ENCODE peak calls at places on chromosomes 7 and 10, in ten cellular contexts. One of them, this sample, is unnamed.

GRCh38 chr7:33334349-33334748 is 205.0 kb downstream of the BBS9 start:
- DNase-seq in cardiac fibroblast: peak
- DNase-seq in esophagus squamous epithelium: no peak
- DNase-seq in epithelial cell of esophagus: peak
- DNase-seq in iPS DF 19.7: peak
- DNase-seq in stimulated activated CD4-positive, alpha-beta T cell treated with anti-CD3 and anti-CD28 coated beads, Interleukin-12 subunit alpha, Interleukin-12 subunit beta, amount 100 ng/mL, for 48 hours: no peak
- DNase-seq in glomerular endothelial cell: no peak
- DNase-seq in CD8-positive, alpha-beta T cell: no peak
- DNase-seq in SK-MEL-5: peak
- DNase-seq in natural killer cell: no peak
- DNase-seq in this sample: no peak

GRCh38 chr10:104109908-104110662 is 11.9 kb upstream of the SFR1 start:
- DNase-seq in SK-MEL-5: no peak
- DNase-seq in cardiac fibroblast: peak
- DNase-seq in stimulated activated CD4-positive, alpha-beta T cell treated with anti-CD3 and anti-CD28 coated beads, Interleukin-12 subunit alpha, Interleukin-12 subunit beta, amount 100 ng/mL, for 48 hours: no peak
- DNase-seq in CD8-positive, alpha-beta T cell: no peak
- DNase-seq in epithelial cell of esophagus: peak
- DNase-seq in iPS DF 19.7: no peak
- DNase-seq in natural killer cell: no peak
- DNase-seq in esophagus squamous epithelium: no peak
- DNase-seq in glomerular endothelial cell: no peak
- DNase-seq in this sample: no peak

GRCh38 chr7:11203688-11204087 is 230.0 kb downstream of the PHF14 start:
- DNase-seq in stimulated activated CD4-positive, alpha-beta T cell treated with anti-CD3 and anti-CD28 coated beads, Interleukin-12 subunit alpha, Interleukin-12 subunit beta, amount 100 ng/mL, for 48 hours: no peak
- DNase-seq in natural killer cell: no peak
- DNase-seq in SK-MEL-5: no peak
- DNase-seq in iPS DF 19.7: no peak
- DNase-seq in esophagus squamous epithelium: no peak
- DNase-seq in CD8-positive, alpha-beta T cell: no peak
- DNase-seq in epithelial cell of esophagus: no peak
- DNase-seq in cardiac fibroblast: no peak
- DNase-seq in glomerular endothelial cell: no peak
- DNase-seq in this sample: no peak

GRCh38 chr10:7424315-7424714 is 13.5 kb upstream of the SFMBT2 start:
- DNase-seq in glomerular endothelial cell: no peak
- DNase-seq in stimulated activated CD4-positive, alpha-beta T cell treated with anti-CD3 and anti-CD28 coated beads, Interleukin-12 subunit alpha, Interleukin-12 subunit beta, amount 100 ng/mL, for 48 hours: no peak
- DNase-seq in epithelial cell of esophagus: no peak
- DNase-seq in esophagus squamous epithelium: no peak
- DNase-seq in iPS DF 19.7: no peak
- DNase-seq in SK-MEL-5: no peak
- DNase-seq in natural killer cell: peak
- DNase-seq in cardiac fibroblast: no peak
- DNase-seq in CD8-positive, alpha-beta T cell: no peak
- DNase-seq in this sample: no peak

GRCh38 chr10:2212196-2212719 is 474.9 kb upstream of the ADARB2 start:
- DNase-seq in SK-MEL-5: no peak
- DNase-seq in cardiac fibroblast: no peak
- DNase-seq in natural killer cell: no peak
- DNase-seq in glomerular endothelial cell: no peak
- DNase-seq in iPS DF 19.7: no peak
- DNase-seq in stimulated activated CD4-positive, alpha-beta T cell treated with anti-CD3 and anti-CD28 coated beads, Interleukin-12 subunit alpha, Interleukin-12 subunit beta, amount 100 ng/mL, for 48 hours: no peak
- DNase-seq in epithelial cell of esophagus: no peak
- DNase-seq in esophagus squamous epithelium: no peak
- DNase-seq in CD8-positive, alpha-beta T cell: no peak
- DNase-seq in this sample: no peak

GRCh38 chr7:130932667-130933432 is 198.8 kb upstream of the KLF14 start:
- DNase-seq in natural killer cell: no peak
- DNase-seq in SK-MEL-5: peak
- DNase-seq in CD8-positive, alpha-beta T cell: no peak
- DNase-seq in esophagus squamous epithelium: no peak
- DNase-seq in cardiac fibroblast: no peak
- DNase-seq in epithelial cell of esophagus: no peak
- DNase-seq in stimulated activated CD4-positive, alpha-beta T cell treated with anti-CD3 and anti-CD28 coated beads, Interleukin-12 subunit alpha, Interleukin-12 subunit beta, amount 100 ng/mL, for 48 hours: no peak
- DNase-seq in glomerular endothelial cell: no peak
- DNase-seq in iPS DF 19.7: no peak
- DNase-seq in this sample: no peak

GRCh38 chr10:14146005-14146404 is 184.7 kb downstream of the FRMD4A start:
- DNase-seq in natural killer cell: no peak
- DNase-seq in esophagus squamous epithelium: no peak
- DNase-seq in glomerular endothelial cell: no peak
- DNase-seq in SK-MEL-5: no peak
- DNase-seq in iPS DF 19.7: no peak
- DNase-seq in epithelial cell of esophagus: peak
- DNase-seq in stimulated activated CD4-positive, alpha-beta T cell treated with anti-CD3 and anti-CD28 coated beads, Interleukin-12 subunit alpha, Interleukin-12 subunit beta, amount 100 ng/mL, for 48 hours: no peak
- DNase-seq in CD8-positive, alpha-beta T cell: no peak
- DNase-seq in cardiac fibroblast: peak
- DNase-seq in this sample: no peak

GRCh38 chr10:93458821-93459257 is 23.3 kb downstream of the MYOF start:
- DNase-seq in stimulated activated CD4-positive, alpha-beta T cell treated with anti-CD3 and anti-CD28 coated beads, Interleukin-12 subunit alpha, Interleukin-12 subunit beta, amount 100 ng/mL, for 48 hours: no peak
- DNase-seq in epithelial cell of esophagus: peak
- DNase-seq in CD8-positive, alpha-beta T cell: no peak
- DNase-seq in natural killer cell: no peak
- DNase-seq in glomerular endothelial cell: peak
- DNase-seq in esophagus squamous epithelium: no peak
- DNase-seq in iPS DF 19.7: peak
- DNase-seq in SK-MEL-5: peak
- DNase-seq in cardiac fibroblast: peak
- DNase-seq in this sample: no peak

GRCh38 chr10:11823122-11823988 is at the start of gene PROSER2:
- DNase-seq in epithelial cell of esophagus: peak
- DNase-seq in glomerular endothelial cell: no peak
- DNase-seq in natural killer cell: no peak
- DNase-seq in iPS DF 19.7: no peak
- DNase-seq in CD8-positive, alpha-beta T cell: peak
- DNase-seq in stimulated activated CD4-positive, alpha-beta T cell treated with anti-CD3 and anti-CD28 coated beads, Interleukin-12 subunit alpha, Interleukin-12 subunit beta, amount 100 ng/mL, for 48 hours: peak
- DNase-seq in cardiac fibroblast: peak
- DNase-seq in esophagus squamous epithelium: no peak
- DNase-seq in SK-MEL-5: peak
- DNase-seq in this sample: peak

GRCh38 chr10:87546971-87547413 is 42.3 kb downstream of the MINPP1 start:
- DNase-seq in epithelial cell of esophagus: no peak
- DNase-seq in CD8-positive, alpha-beta T cell: no peak
- DNase-seq in esophagus squamous epithelium: no peak
- DNase-seq in iPS DF 19.7: no peak
- DNase-seq in glomerular endothelial cell: no peak
- DNase-seq in SK-MEL-5: no peak
- DNase-seq in natural killer cell: no peak
- DNase-seq in cardiac fibroblast: peak
- DNase-seq in stimulated activated CD4-positive, alpha-beta T cell treated with anti-CD3 and anti-CD28 coated beads, Interleukin-12 subunit alpha, Interleukin-12 subunit beta, amount 100 ng/mL, for 48 hours: no peak
- DNase-seq in this sample: no peak

GRCh38 chr10:94219829-94220228 is 142.9 kb downstream of the NOC3L start:
- DNase-seq in glomerular endothelial cell: no peak
- DNase-seq in epithelial cell of esophagus: no peak
- DNase-seq in CD8-positive, alpha-beta T cell: no peak
- DNase-seq in esophagus squamous epithelium: no peak
- DNase-seq in SK-MEL-5: no peak
- DNase-seq in iPS DF 19.7: no peak
- DNase-seq in stimulated activated CD4-positive, alpha-beta T cell treated with anti-CD3 and anti-CD28 coated beads, Interleukin-12 subunit alpha, Interleukin-12 subunit beta, amount 100 ng/mL, for 48 hours: no peak
- DNase-seq in cardiac fibroblast: peak
- DNase-seq in natural killer cell: no peak
- DNase-seq in this sample: no peak

GRCh38 chr7:134108803-134109202 is 18.3 kb upstream of the LRGUK start:
- DNase-seq in cardiac fibroblast: no peak
- DNase-seq in iPS DF 19.7: no peak
- DNase-seq in glomerular endothelial cell: no peak
- DNase-seq in CD8-positive, alpha-beta T cell: no peak
- DNase-seq in natural killer cell: no peak
- DNase-seq in esophagus squamous epithelium: no peak
- DNase-seq in epithelial cell of esophagus: no peak
- DNase-seq in SK-MEL-5: peak
- DNase-seq in stimulated activated CD4-positive, alpha-beta T cell treated with anti-CD3 and anti-CD28 coated beads, Interleukin-12 subunit alpha, Interleukin-12 subunit beta, amount 100 ng/mL, for 48 hours: no peak
- DNase-seq in this sample: no peak

GRCh38 chr7:33882040-33882800 is 23.1 kb upstream of the BMPER start:
- DNase-seq in cardiac fibroblast: peak
- DNase-seq in iPS DF 19.7: no peak
- DNase-seq in natural killer cell: no peak
- DNase-seq in CD8-positive, alpha-beta T cell: no peak
- DNase-seq in glomerular endothelial cell: no peak
- DNase-seq in stimulated activated CD4-positive, alpha-beta T cell treated with anti-CD3 and anti-CD28 coated beads, Interleukin-12 subunit alpha, Interleukin-12 subunit beta, amount 100 ng/mL, for 48 hours: no peak
- DNase-seq in SK-MEL-5: no peak
- DNase-seq in esophagus squamous epithelium: no peak
- DNase-seq in epithelial cell of esophagus: no peak
- DNase-seq in this sample: no peak

GRCh38 chr10:132319853-132320669 is 11.9 kb upstream of the LRRC27 start:
- DNase-seq in glomerular endothelial cell: no peak
- DNase-seq in stimulated activated CD4-positive, alpha-beta T cell treated with anti-CD3 and anti-CD28 coated beads, Interleukin-12 subunit alpha, Interleukin-12 subunit beta, amount 100 ng/mL, for 48 hours: peak
- DNase-seq in epithelial cell of esophagus: peak
- DNase-seq in iPS DF 19.7: no peak
- DNase-seq in SK-MEL-5: no peak
- DNase-seq in esophagus squamous epithelium: no peak
- DNase-seq in cardiac fibroblast: peak
- DNase-seq in natural killer cell: no peak
- DNase-seq in CD8-positive, alpha-beta T cell: no peak
- DNase-seq in this sample: no peak

GRCh38 chr10:119493155-119493554 is 49.4 kb downstream of the RGS10 start:
- DNase-seq in glomerular endothelial cell: no peak
- DNase-seq in iPS DF 19.7: no peak
- DNase-seq in stimulated activated CD4-positive, alpha-beta T cell treated with anti-CD3 and anti-CD28 coated beads, Interleukin-12 subunit alpha, Interleukin-12 subunit beta, amount 100 ng/mL, for 48 hours: no peak
- DNase-seq in epithelial cell of esophagus: no peak
- DNase-seq in SK-MEL-5: no peak
- DNase-seq in cardiac fibroblast: no peak
- DNase-seq in CD8-positive, alpha-beta T cell: no peak
- DNase-seq in natural killer cell: no peak
- DNase-seq in esophagus squamous epithelium: no peak
- DNase-seq in this sample: no peak

GRCh38 chr10:14588084-14588937 is 186.4 kb downstream of the FAM107B start:
- DNase-seq in stimulated activated CD4-positive, alpha-beta T cell treated with anti-CD3 and anti-CD28 coated beads, Interleukin-12 subunit alpha, Interleukin-12 subunit beta, amount 100 ng/mL, for 48 hours: peak
- DNase-seq in SK-MEL-5: no peak
- DNase-seq in natural killer cell: no peak
- DNase-seq in CD8-positive, alpha-beta T cell: no peak
- DNase-seq in iPS DF 19.7: no peak
- DNase-seq in esophagus squamous epithelium: no peak
- DNase-seq in cardiac fibroblast: peak
- DNase-seq in epithelial cell of esophagus: peak
- DNase-seq in glomerular endothelial cell: peak
- DNase-seq in this sample: peak

GRCh38 chr7:116802784-116803183 is 59.6 kb upstream of the CAPZA2 start:
- DNase-seq in stimulated activated CD4-positive, alpha-beta T cell treated with anti-CD3 and anti-CD28 coated beads, Interleukin-12 subunit alpha, Interleukin-12 subunit beta, amount 100 ng/mL, for 48 hours: no peak
- DNase-seq in SK-MEL-5: peak
- DNase-seq in cardiac fibroblast: peak
- DNase-seq in iPS DF 19.7: peak
- DNase-seq in epithelial cell of esophagus: peak
- DNase-seq in glomerular endothelial cell: peak
- DNase-seq in CD8-positive, alpha-beta T cell: no peak
- DNase-seq in esophagus squamous epithelium: no peak
- DNase-seq in natural killer cell: no peak
- DNase-seq in this sample: no peak

GRCh38 chr10:59126992-59127391 is 49.5 kb upstream of the PHYHIPL start:
- DNase-seq in glomerular endothelial cell: no peak
- DNase-seq in epithelial cell of esophagus: peak
- DNase-seq in stimulated activated CD4-positive, alpha-beta T cell treated with anti-CD3 and anti-CD28 coated beads, Interleukin-12 subunit alpha, Interleukin-12 subunit beta, amount 100 ng/mL, for 48 hours: no peak
- DNase-seq in iPS DF 19.7: no peak
- DNase-seq in natural killer cell: no peak
- DNase-seq in esophagus squamous epithelium: no peak
- DNase-seq in SK-MEL-5: no peak
- DNase-seq in cardiac fibroblast: no peak
- DNase-seq in CD8-positive, alpha-beta T cell: no peak
- DNase-seq in this sample: no peak

GRCh38 chr7:51569581-51569980 is 253.0 kb upstream of the COBL start:
- DNase-seq in cardiac fibroblast: no peak
- DNase-seq in SK-MEL-5: no peak
- DNase-seq in natural killer cell: no peak
- DNase-seq in glomerular endothelial cell: no peak
- DNase-seq in CD8-positive, alpha-beta T cell: no peak
- DNase-seq in esophagus squamous epithelium: no peak
- DNase-seq in epithelial cell of esophagus: no peak
- DNase-seq in stimulated activated CD4-positive, alpha-beta T cell treated with anti-CD3 and anti-CD28 coated beads, Interleukin-12 subunit alpha, Interleukin-12 subunit beta, amount 100 ng/mL, for 48 hours: no peak
- DNase-seq in iPS DF 19.7: no peak
- DNase-seq in this sample: no peak

GRCh38 chr7:11083214-11083568 is 109.5 kb downstream of the PHF14 start:
- DNase-seq in glomerular endothelial cell: no peak
- DNase-seq in natural killer cell: no peak
- DNase-seq in SK-MEL-5: no peak
- DNase-seq in CD8-positive, alpha-beta T cell: no peak
- DNase-seq in stimulated activated CD4-positive, alpha-beta T cell treated with anti-CD3 and anti-CD28 coated beads, Interleukin-12 subunit alpha, Interleukin-12 subunit beta, amount 100 ng/mL, for 48 hours: no peak
- DNase-seq in cardiac fibroblast: no peak
- DNase-seq in epithelial cell of esophagus: no peak
- DNase-seq in esophagus squamous epithelium: no peak
- DNase-seq in iPS DF 19.7: no peak
- DNase-seq in this sample: no peak

GRCh38 chr10:78864761-78865517 is 203.8 kb upstream of the ZMIZ1 start:
- DNase-seq in natural killer cell: no peak
- DNase-seq in SK-MEL-5: no peak
- DNase-seq in glomerular endothelial cell: no peak
- DNase-seq in esophagus squamous epithelium: no peak
- DNase-seq in epithelial cell of esophagus: no peak
- DNase-seq in stimulated activated CD4-positive, alpha-beta T cell treated with anti-CD3 and anti-CD28 coated beads, Interleukin-12 subunit alpha, Interleukin-12 subunit beta, amount 100 ng/mL, for 48 hours: no peak
- DNase-seq in CD8-positive, alpha-beta T cell: no peak
- DNase-seq in iPS DF 19.7: no peak
- DNase-seq in cardiac fibroblast: no peak
- DNase-seq in this sample: no peak

GRCh38 chr7:151117565-151117964 is 31.3 kb downstream of the AGAP3 start:
- DNase-seq in natural killer cell: no peak
- DNase-seq in SK-MEL-5: no peak
- DNase-seq in CD8-positive, alpha-beta T cell: peak
- DNase-seq in stimulated activated CD4-positive, alpha-beta T cell treated with anti-CD3 and anti-CD28 coated beads, Interleukin-12 subunit alpha, Interleukin-12 subunit beta, amount 100 ng/mL, for 48 hours: no peak
- DNase-seq in glomerular endothelial cell: no peak
- DNase-seq in cardiac fibroblast: no peak
- DNase-seq in esophagus squamous epithelium: no peak
- DNase-seq in epithelial cell of esophagus: no peak
- DNase-seq in iPS DF 19.7: no peak
- DNase-seq in this sample: peak

GRCh38 chr7:46559194-46559576 is 638.1 kb upstream of the IGFBP3 start:
- DNase-seq in natural killer cell: no peak
- DNase-seq in cardiac fibroblast: peak
- DNase-seq in epithelial cell of esophagus: peak
- DNase-seq in stimulated activated CD4-positive, alpha-beta T cell treated with anti-CD3 and anti-CD28 coated beads, Interleukin-12 subunit alpha, Interleukin-12 subunit beta, amount 100 ng/mL, for 48 hours: no peak
- DNase-seq in glomerular endothelial cell: no peak
- DNase-seq in esophagus squamous epithelium: no peak
- DNase-seq in CD8-positive, alpha-beta T cell: no peak
- DNase-seq in iPS DF 19.7: no peak
- DNase-seq in SK-MEL-5: no peak
- DNase-seq in this sample: no peak

GRCh38 chr7:84139986-84140729 is 54.4 kb downstream of the SEMA3A start:
- DNase-seq in esophagus squamous epithelium: no peak
- DNase-seq in natural killer cell: no peak
- DNase-seq in glomerular endothelial cell: no peak
- DNase-seq in CD8-positive, alpha-beta T cell: no peak
- DNase-seq in stimulated activated CD4-positive, alpha-beta T cell treated with anti-CD3 and anti-CD28 coated beads, Interleukin-12 subunit alpha, Interleukin-12 subunit beta, amount 100 ng/mL, for 48 hours: no peak
- DNase-seq in cardiac fibroblast: no peak
- DNase-seq in epithelial cell of esophagus: peak
- DNase-seq in iPS DF 19.7: no peak
- DNase-seq in SK-MEL-5: peak
- DNase-seq in this sample: no peak

GRCh38 chr10:123974406-123974805 is 82.8 kb upstream of the CPXM2 start:
- DNase-seq in natural killer cell: no peak
- DNase-seq in epithelial cell of esophagus: peak
- DNase-seq in glomerular endothelial cell: no peak
- DNase-seq in cardiac fibroblast: peak
- DNase-seq in CD8-positive, alpha-beta T cell: no peak
- DNase-seq in SK-MEL-5: peak
- DNase-seq in iPS DF 19.7: no peak
- DNase-seq in esophagus squamous epithelium: no peak
- DNase-seq in stimulated activated CD4-positive, alpha-beta T cell treated with anti-CD3 and anti-CD28 coated beads, Interleukin-12 subunit alpha, Interleukin-12 subunit beta, amount 100 ng/mL, for 48 hours: no peak
- DNase-seq in this sample: no peak

GRCh38 chr7:121798076-121798475 is 74.9 kb upstream of the PTPRZ1 start:
- DNase-seq in esophagus squamous epithelium: no peak
- DNase-seq in stimulated activated CD4-positive, alpha-beta T cell treated with anti-CD3 and anti-CD28 coated beads, Interleukin-12 subunit alpha, Interleukin-12 subunit beta, amount 100 ng/mL, for 48 hours: no peak
- DNase-seq in iPS DF 19.7: no peak
- DNase-seq in CD8-positive, alpha-beta T cell: no peak
- DNase-seq in epithelial cell of esophagus: no peak
- DNase-seq in SK-MEL-5: no peak
- DNase-seq in cardiac fibroblast: no peak
- DNase-seq in natural killer cell: no peak
- DNase-seq in glomerular endothelial cell: no peak
- DNase-seq in this sample: no peak

GRCh38 chr7:3154881-3155494 is 111.3 kb upstream of the CARD11 start:
- DNase-seq in natural killer cell: peak
- DNase-seq in epithelial cell of esophagus: peak
- DNase-seq in CD8-positive, alpha-beta T cell: peak
- DNase-seq in stimulated activated CD4-positive, alpha-beta T cell treated with anti-CD3 and anti-CD28 coated beads, Interleukin-12 subunit alpha, Interleukin-12 subunit beta, amount 100 ng/mL, for 48 hours: peak
- DNase-seq in cardiac fibroblast: peak
- DNase-seq in iPS DF 19.7: no peak
- DNase-seq in SK-MEL-5: peak
- DNase-seq in esophagus squamous epithelium: no peak
- DNase-seq in glomerular endothelial cell: peak
- DNase-seq in this sample: peak

GRCh38 chr10:31742255-31742654 is 186.4 kb downstream of the ARHGAP12 start:
- DNase-seq in glomerular endothelial cell: no peak
- DNase-seq in CD8-positive, alpha-beta T cell: no peak
- DNase-seq in stimulated activated CD4-positive, alpha-beta T cell treated with anti-CD3 and anti-CD28 coated beads, Interleukin-12 subunit alpha, Interleukin-12 subunit beta, amount 100 ng/mL, for 48 hours: no peak
- DNase-seq in epithelial cell of esophagus: no peak
- DNase-seq in esophagus squamous epithelium: no peak
- DNase-seq in iPS DF 19.7: no peak
- DNase-seq in cardiac fibroblast: no peak
- DNase-seq in SK-MEL-5: no peak
- DNase-seq in natural killer cell: no peak
- DNase-seq in this sample: no peak

This sample was measured in central memory CD4-positive, alpha-beta T cell.